ENCODE peak calls at places on chromosomes 6 and 20, in four cellular contexts. One of them, this sample, is unnamed.
A peak's percentile ranks its signal among the peaks of the same experiment; 100 is the strongest.

GRCh38 chr6:158799051-158799792 is 19.9 kb downstream of the EZR start:
- DNase-seq in left ventricle myocardium inferior: no peak
- DNase-seq in aorta: no peak
- DNase-seq in NCI-H187: no peak
- DNase-seq in this sample: no peak

GRCh38 chr6:161444966-161445799 is 171.3 kb upstream of the AGPAT4 start:
- DNase-seq in left ventricle myocardium inferior: no peak
- DNase-seq in aorta: no peak
- DNase-seq in NCI-H187: no peak
- DNase-seq in this sample: no peak

GRCh38 chr20:50415516-50416268 is 94.5 kb upstream of the PTPN1 start:
- DNase-seq in left ventricle myocardium inferior: peak; percentile 100
- DNase-seq in aorta: peak; percentile 100
- DNase-seq in NCI-H187: no peak
- DNase-seq in this sample: no peak

GRCh38 chr20:49961413-49961812 is 21.4 kb upstream of the SNAI1 start:
- DNase-seq in left ventricle myocardium inferior: no peak
- DNase-seq in aorta: no peak
- DNase-seq in NCI-H187: no peak
- DNase-seq in this sample: no peak

GRCh38 chr20:57061058-57061900 is 205.2 kb downstream of the BMP7 start:
- DNase-seq in left ventricle myocardium inferior: no peak
- DNase-seq in aorta: no peak
- DNase-seq in NCI-H187: no peak
- DNase-seq in this sample: no peak

GRCh38 chr6:109491207-109491938 is 8.4 kb upstream of the ZBTB24 start:
- DNase-seq in left ventricle myocardium inferior: no peak
- DNase-seq in aorta: no peak
- DNase-seq in NCI-H187: peak; percentile 27
- DNase-seq in this sample: no peak

GRCh38 chr6:142925575-142926110 is 19.3 kb downstream of the HIVEP2 start:
- DNase-seq in left ventricle myocardium inferior: no peak
- DNase-seq in aorta: no peak
- DNase-seq in NCI-H187: no peak
- DNase-seq in this sample: no peak

GRCh38 chr6:38012573-38012972 is 193.0 kb downstream of the ZFAND3 start:
- DNase-seq in left ventricle myocardium inferior: no peak
- DNase-seq in aorta: no peak
- DNase-seq in NCI-H187: no peak
- DNase-seq in this sample: peak; percentile 26

GRCh38 chr6:149028767-149029405 is 282.1 kb downstream of the UST start:
- DNase-seq in left ventricle myocardium inferior: no peak
- DNase-seq in aorta: no peak
- DNase-seq in NCI-H187: peak; percentile 5
- DNase-seq in this sample: peak; percentile 82

GRCh38 chr20:34240698-34241615 is at the start of gene ASIP:
- DNase-seq in left ventricle myocardium inferior: no peak
- DNase-seq in aorta: no peak
- DNase-seq in NCI-H187: no peak
- DNase-seq in this sample: peak; percentile 29

GRCh38 chr6:149963212-149963461 is 606 bp upstream of the ULBP1 start:
- DNase-seq in left ventricle myocardium inferior: no peak
- DNase-seq in aorta: no peak
- DNase-seq in NCI-H187: peak; percentile 44
- DNase-seq in this sample: peak; percentile 45

GRCh38 chr20:57501461-57502330 is 23.2 kb downstream of the CTCFL start:
- DNase-seq in left ventricle myocardium inferior: no peak
- DNase-seq in aorta: no peak
- DNase-seq in NCI-H187: no peak
- DNase-seq in this sample: no peak

GRCh38 chr6:73866305-73866704 is 170.3 kb downstream of the CD109 start:
- DNase-seq in left ventricle myocardium inferior: no peak
- DNase-seq in aorta: no peak
- DNase-seq in NCI-H187: no peak
- DNase-seq in this sample: no peak

GRCh38 chr6:169789146-169789943 is 37.9 kb downstream of the ERMARD start:
- DNase-seq in left ventricle myocardium inferior: no peak
- DNase-seq in aorta: peak; percentile 24
- DNase-seq in NCI-H187: no peak
- DNase-seq in this sample: no peak

GRCh38 chr20:10524643-10525042 is 89.5 kb downstream of the SLX4IP start:
- DNase-seq in left ventricle myocardium inferior: no peak
- DNase-seq in aorta: no peak
- DNase-seq in NCI-H187: no peak
- DNase-seq in this sample: no peak

GRCh38 chr6:100100776-100101175 is 106.8 kb upstream of the MCHR2 start:
- DNase-seq in left ventricle myocardium inferior: no peak
- DNase-seq in aorta: no peak
- DNase-seq in NCI-H187: no peak
- DNase-seq in this sample: no peak

GRCh38 chr20:45972500-45973183 is 639 bp upstream of the ZNF335 start:
- DNase-seq in left ventricle myocardium inferior: no peak
- DNase-seq in aorta: peak; percentile 46
- DNase-seq in NCI-H187: no peak
- DNase-seq in this sample: peak; percentile 93

GRCh38 chr6:63245420-63245819 is 34.2 kb downstream of the FKBP1C start:
- DNase-seq in left ventricle myocardium inferior: no peak
- DNase-seq in aorta: no peak
- DNase-seq in NCI-H187: no peak
- DNase-seq in this sample: no peak

GRCh38 chr20:43949741-43950618 is 35.3 kb downstream of the TOX2 start:
- DNase-seq in left ventricle myocardium inferior: peak; percentile 46
- DNase-seq in aorta: peak; percentile 75
- DNase-seq in NCI-H187: no peak
- DNase-seq in this sample: peak; percentile 92

GRCh38 chr6:35140991-35141720 is at the start of gene TCP11:
- DNase-seq in left ventricle myocardium inferior: peak; percentile 28
- DNase-seq in aorta: peak; percentile 77
- DNase-seq in NCI-H187: no peak
- DNase-seq in this sample: no peak

GRCh38 chr6:153872946-153873345 is 166.1 kb upstream of the OPRM1 start:
- DNase-seq in left ventricle myocardium inferior: no peak
- DNase-seq in aorta: no peak
- DNase-seq in NCI-H187: no peak
- DNase-seq in this sample: no peak

GRCh38 chr6:100663219-100663863 is 198.6 kb upstream of the SIM1 start:
- DNase-seq in left ventricle myocardium inferior: no peak
- DNase-seq in aorta: no peak
- DNase-seq in NCI-H187: no peak
- DNase-seq in this sample: no peak

GRCh38 chr20:64035066-64035932 is 683 bp upstream of the C20orf204 start:
- DNase-seq in left ventricle myocardium inferior: no peak
- DNase-seq in aorta: no peak
- DNase-seq in NCI-H187: no peak
- DNase-seq in this sample: no peak

GRCh38 chr6:72657798-72658197 is 35.9 kb downstream of the KCNQ5 start:
- DNase-seq in left ventricle myocardium inferior: no peak
- DNase-seq in aorta: no peak
- DNase-seq in NCI-H187: no peak
- DNase-seq in this sample: no peak

GRCh38 chr6:142947702-142948480 is 2.9 kb upstream of the HIVEP2 start:
- DNase-seq in left ventricle myocardium inferior: no peak
- DNase-seq in aorta: no peak
- DNase-seq in NCI-H187: no peak
- DNase-seq in this sample: peak; percentile 15